ENCODE peak calls at places on chromosomes 3 and 15, in nine cellular contexts. C, J, F, I, T, U, X, M and V are unnamed samples.
A peak's percentile ranks its signal among the peaks of the same experiment; 100 is the strongest.

GRCh38 chr15:70967646-70968045 is 75.0 kb downstream of the LRRC49 start:
- DNase-seq in C (no peak), J (no peak), F (no peak), I (no peak), T (no peak), U (no peak), X (no peak), M (no peak), V (no peak)

GRCh38 chr3:73243740-73244139 is 182.3 kb downstream of the EBLN2 start:
- DNase-seq in C (no peak), J (no peak), F (no peak), I (no peak), T (no peak), U (no peak), X (no peak), M (no peak), V (no peak)

GRCh38 chr15:76667943-76668715 is 237.0 kb downstream of the SCAPER start:
- DNase-seq in C (no peak), J (no peak), F (no peak), I (no peak), T (no peak), U (no peak), X (no peak), M (no peak), V (no peak)

GRCh38 chr3:126053513-126053912 is 30.4 kb downstream of the SLC41A3 start:
- DNase-seq in C (no peak), J (no peak), F (no peak), I (no peak), T (peak; percentile 47), U (no peak), X (no peak), M (no peak), V (no peak)

GRCh38 chr3:155572085-155572484 is 172.8 kb downstream of the PLCH1 start:
- DNase-seq in C (peak; percentile 89), J (peak; percentile 14), F (no peak), I (no peak), T (no peak), U (no peak), X (no peak), M (no peak), V (peak; percentile 24)

GRCh38 chr3:37053753-37054152 is 60.4 kb downstream of the MLH1 start:
- DNase-seq in C (no peak), J (no peak), F (no peak), I (no peak), T (peak; percentile 24), U (no peak), X (no peak), M (no peak), V (no peak)

GRCh38 chr3:108380128-108380795 is 83.9 kb downstream of the HHLA2 start:
- DNase-seq in C (no peak), J (no peak), F (no peak), I (no peak), T (no peak), U (no peak), X (no peak), M (no peak), V (no peak)

GRCh38 chr3:128965818-128966217 is 28.1 kb downstream of the CFAP92 start:
- DNase-seq in C (no peak), J (no peak), F (no peak), I (no peak), T (no peak), U (no peak), X (no peak), M (no peak), V (no peak)

GRCh38 chr3:126358038-126358815 is 1.0 kb upstream of the KLF15 start:
- DNase-seq in C (no peak), J (no peak), F (no peak), I (no peak), T (no peak), U (no peak), X (no peak), M (no peak), V (no peak)

GRCh38 chr3:52771334-52771681 is 568 bp upstream of the NEK4 start:
- DNase-seq in C (no peak), J (no peak), F (no peak), I (no peak), T (no peak), U (no peak), X (no peak), M (no peak), V (no peak)

GRCh38 chr15:48647963-48648362 is 2.5 kb upstream of the FBN1 start:
- DNase-seq in C (peak; percentile 67), J (no peak), F (no peak), I (no peak), T (peak; percentile 49), U (no peak), X (no peak), M (no peak), V (no peak)

GRCh38 chr15:96230557-96231181 is 99.8 kb upstream of the NR2F2 start:
- DNase-seq in C (peak; percentile 6), J (no peak), F (no peak), I (no peak), T (peak; percentile 71), U (no peak), X (peak; percentile 4), M (no peak), V (no peak)

GRCh38 chr3:47370887-47371697 is 9.7 kb upstream of the PTPN23 start:
- DNase-seq in C (no peak), J (no peak), F (no peak), I (no peak), T (no peak), U (no peak), X (peak; percentile 40), M (no peak), V (no peak)

GRCh38 chr15:63362196-63362595 is 19.4 kb downstream of the CA12 start:
- DNase-seq in C (no peak), J (no peak), F (no peak), I (peak; percentile 82), T (peak; percentile 25), U (no peak), X (peak; percentile 21), M (no peak), V (no peak)

GRCh38 chr3:114093596-114093995 is 37.1 kb downstream of the QTRT2 start:
- DNase-seq in C (peak; percentile 71), J (peak; percentile 58), F (peak; percentile 56), I (no peak), T (peak; percentile 75), U (no peak), X (no peak), M (no peak), V (peak; percentile 29)

GRCh38 chr3:195259146-195259563 is 11.8 kb downstream of the XXYLT1 start:
- DNase-seq in C (peak; percentile 59), J (no peak), F (no peak), I (no peak), T (no peak), U (peak; percentile 15), X (peak; percentile 60), M (no peak), V (no peak)

GRCh38 chr15:90358124-90359033 is 6.3 kb downstream of the ZNF774 start:
- DNase-seq in C (peak; percentile 39), J (no peak), F (no peak), I (no peak), T (peak; percentile 66), U (no peak), X (no peak), M (no peak), V (no peak)

GRCh38 chr15:39251413-39252197 is 329.3 kb upstream of the THBS1 start:
- DNase-seq in C (no peak), J (no peak), F (no peak), I (no peak), T (peak; percentile 83), U (no peak), X (no peak), M (no peak), V (no peak)

GRCh38 chr3:126714296-126714900 is 10.4 kb downstream of the CHCHD6 start:
- DNase-seq in C (no peak), J (no peak), F (no peak), I (no peak), T (no peak), U (no peak), X (no peak), M (no peak), V (no peak)